ENCODE peak calls at places on chromosomes 3 and 15, in four cellular contexts. A is HepG2, I is H1, X is K562. V is an unnamed sample.

GRCh38 chr3:156760333-156760732 is 65.8 kb upstream of the LEKR1 start:
- DNase-seq in X (no peak), I (no peak), A (no peak), V (no peak)

GRCh38 chr15:35376701-35377100 is 169.3 kb downstream of the DPH6 start:
- DNase-seq in X (no peak), I (no peak), A (no peak), V (no peak)

GRCh38 chr3:78178740-78179139 is 1138.8 kb downstream of the ROBO2 start:
- DNase-seq in X (no peak), A (no peak), I (no peak), V (no peak)

GRCh38 chr15:99305761-99306505 is 54.7 kb downstream of the LRRC28 start:
- DNase-seq in A (peak), I (no peak), X (no peak), V (no peak)

GRCh38 chr3:116103868-116104530 is 341.3 kb downstream of the LSAMP start:
- DNase-seq in A (no peak), X (no peak), I (no peak), V (no peak)

GRCh38 chr3:187750513-187751123 is 5.3 kb upstream of the BCL6 start:
- DNase-seq in I (no peak), A (peak), X (no peak), V (no peak)

GRCh38 chr3:193996205-193996604 is 139.7 kb upstream of the HES1 start:
- DNase-seq in I (no peak), A (no peak), X (no peak), V (no peak)

GRCh38 chr3:63654931-63655330 is 2.5 kb downstream of the SNTN start:
- DNase-seq in I (no peak), X (no peak), A (no peak), V (no peak)

DNA sequence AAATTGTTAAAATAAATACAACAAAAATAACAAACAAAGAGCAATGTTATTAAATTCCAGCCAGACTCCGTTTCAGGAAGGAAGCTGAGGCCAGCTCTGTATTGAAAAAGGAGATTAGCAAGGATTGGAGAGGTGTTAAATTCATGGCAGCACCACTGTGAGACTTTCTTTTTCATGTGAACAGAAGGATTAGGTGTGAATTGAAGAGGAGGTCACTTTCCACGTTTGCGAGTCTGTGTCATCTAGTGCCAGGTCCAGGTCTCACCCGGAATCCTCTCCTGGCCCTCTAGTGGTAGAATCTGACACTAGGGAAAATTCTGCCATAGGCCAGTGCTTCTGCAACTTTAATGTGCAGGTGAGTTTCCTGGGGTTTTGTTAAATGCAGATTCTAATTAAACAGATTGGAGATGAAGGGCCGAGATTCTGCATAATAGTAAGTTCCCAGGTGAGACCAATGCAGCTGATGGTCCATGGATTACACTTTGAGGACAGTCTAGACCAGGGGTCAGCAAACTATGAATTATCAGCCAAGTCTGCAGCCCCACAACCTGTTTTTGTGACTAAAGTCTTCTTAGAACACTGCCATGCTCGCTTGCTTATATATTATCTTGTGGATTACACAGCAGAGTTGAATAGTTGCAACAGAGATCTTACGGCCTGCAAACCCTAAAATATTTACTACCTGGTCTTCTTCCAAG is 9.2 kb upstream of the SLC6A1 start:
- DNase-seq in I (no peak), X (peak), A (peak), V (peak)
- TF ChIP-seq RNF2 in I (no peak), X (no peak), A (no peak), V (no peak)

GRCh38 chr15:72042865-72043264 is 75.1 kb downstream of the MYO9A start:
- DNase-seq in X (no peak), I (no peak), A (no peak), V (no peak)
- H3K4me3 ChIP-seq in X (no peak), I (no peak), A (no peak), V (no peak)

GRCh38 chr3:45690331-45691035 is 1.3 kb downstream of the SACM1L start:
- DNase-seq in X (no peak), A (no peak), I (no peak), V (no peak)
- TF ChIP-seq CTCF in X (peak), A (no peak), I (no peak), V (no peak)

DNA sequence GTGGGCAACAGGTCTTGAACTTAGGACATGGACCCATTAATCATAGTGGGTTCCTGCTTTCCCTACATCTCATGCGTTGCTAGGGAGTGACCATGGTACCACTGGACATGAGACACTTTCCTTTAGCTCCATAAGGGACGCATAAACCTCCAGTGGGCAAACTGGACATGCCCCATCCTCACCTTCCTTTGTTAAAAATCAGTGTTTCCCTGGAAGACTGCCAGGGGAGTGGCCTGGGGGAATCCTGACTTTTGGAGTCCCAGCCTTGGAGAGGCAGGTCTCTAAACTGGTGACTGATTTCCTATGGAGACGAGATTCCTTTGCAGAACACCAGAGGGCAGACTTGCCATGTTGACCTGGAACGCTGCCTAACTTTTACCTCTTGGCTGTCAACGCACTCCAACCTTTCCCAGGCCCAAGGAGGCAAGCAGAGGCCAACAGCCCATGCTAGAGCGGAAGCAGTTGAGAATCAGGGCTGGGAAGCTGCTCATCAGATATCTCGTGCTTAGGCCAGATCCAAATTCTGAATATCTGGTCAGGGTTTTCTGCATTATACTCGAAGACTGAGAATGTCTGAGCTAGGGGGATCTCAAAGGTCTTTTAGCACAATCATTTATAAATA is 2.6 kb downstream of the XIRP1 start:
- DNase-seq in A (peak), I (no peak), X (peak), V (peak)
- TF ChIP-seq RNF2 in A (no peak), I (no peak), X (no peak), V (no peak)

GRCh38 chr3:31636063-31636462 is 103.3 kb downstream of the STT3B start:
- DNase-seq in I (no peak), X (no peak), A (no peak), V (no peak)

GRCh38 chr3:31635586-31635985 is 102.9 kb downstream of the STT3B start:
- DNase-seq in A (no peak), X (no peak), I (no peak), V (no peak)

GRCh38 chr3:31639828-31640227 is 107.1 kb downstream of the STT3B start:
- DNase-seq in X (no peak), A (no peak), I (no peak), V (no peak)

GRCh38 chr3:31636693-31637442 is 104.1 kb downstream of the STT3B start:
- DNase-seq in X (no peak), A (peak), I (no peak), V (no peak)

DNA sequence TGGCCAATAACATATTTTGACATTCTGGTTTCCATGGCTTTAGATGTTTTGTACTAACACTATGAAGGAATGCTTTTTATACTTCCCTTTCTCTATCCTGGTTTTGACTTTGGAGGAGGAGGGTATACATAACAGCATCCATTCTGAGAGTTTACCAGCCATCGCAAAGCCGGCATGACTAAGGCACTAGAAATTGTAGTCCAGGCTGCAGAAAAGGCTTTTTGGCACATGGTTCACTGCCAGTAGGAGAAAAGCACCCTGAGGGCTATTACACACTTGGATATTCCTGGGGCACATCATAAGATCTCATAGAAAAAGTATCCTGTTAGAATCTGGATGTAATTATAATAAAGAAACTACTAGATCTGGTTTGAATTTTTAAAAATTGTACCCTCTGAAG is 101.8 kb downstream of the STT3B start:
- DNase-seq in X (no peak), I (no peak), A (no peak), V (no peak)
- H3K4me3 ChIP-seq in X (no peak), I (no peak), A (no peak), V (no peak)

GRCh38 chr3:56304069-56304468 is 164.2 kb downstream of the ERC2 start:
- DNase-seq in X (no peak), I (no peak), A (no peak), V (no peak)

GRCh38 chr3:56309465-56309864 is 158.8 kb downstream of the ERC2 start:
- DNase-seq in I (no peak), A (no peak), X (no peak), V (no peak)

GRCh38 chr3:56302417-56302816 is 165.8 kb downstream of the ERC2 start:
- DNase-seq in I (no peak), A (no peak), X (no peak), V (no peak)

DNA sequence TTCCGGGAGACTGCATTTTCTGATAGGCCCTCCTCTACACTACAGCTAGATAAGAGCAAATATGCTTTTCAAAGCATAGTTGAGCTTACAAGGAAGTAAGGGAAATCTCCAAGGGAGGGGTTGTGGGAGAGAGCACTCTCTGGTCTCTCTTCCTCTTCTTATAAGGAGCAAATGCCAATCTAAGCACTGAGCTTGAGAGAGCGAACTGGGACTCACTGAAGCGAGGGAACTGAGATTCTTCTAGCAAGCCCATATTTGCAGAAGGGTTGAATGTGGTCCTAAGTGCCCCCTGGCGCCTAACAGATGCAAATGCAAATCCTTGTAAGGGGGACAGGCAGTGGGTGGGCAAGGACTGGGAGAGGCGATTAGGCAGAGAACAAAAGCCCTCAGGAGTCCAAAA is 164.8 kb downstream of the ERC2 start:
- DNase-seq in I (peak), A (peak), X (peak), V (no peak)
- TF ChIP-seq CTCF in I (peak), A (peak), X (peak), V (peak)